ENCODE peak calls at places on chromosomes 5 and 9, in five cellular contexts. V is tibial artery, O is fibroblast of mammary gland, H is left lung, J is Panc1. Y is an unnamed sample.
A peak's percentile ranks its signal among the peaks of the same experiment; 100 is the strongest.

GRCh38 chr5:145450286-145450969 is 384.7 kb downstream of the PRELID2 start:
- DNase-seq in V (no peak), O (no peak), H (no peak), J (no peak), Y (no peak)

GRCh38 chr9:78363221-78363620 is 66.3 kb downstream of the PSAT1 start:
- DNase-seq in V (no peak), O (peak; percentile 71), H (no peak), J (no peak), Y (no peak)

GRCh38 chr5:150665044-150665443 is 4.0 kb downstream of the MYOZ3 start:
- DNase-seq in V (no peak), O (no peak), H (no peak), J (no peak), Y (no peak)

GRCh38 chr5:17228833-17229291 is 11.4 kb downstream of the BASP1 start:
- DNase-seq in V (no peak), O (peak; percentile 63), H (no peak), J (no peak), Y (no peak)

GRCh38 chr5:90297045-90297764 is 112.4 kb downstream of the CETN3 start:
- DNase-seq in V (no peak), O (no peak), H (no peak), J (no peak), Y (no peak)

GRCh38 chr5:165201364-165202143 is 1696.1 kb downstream of the MAT2B start:
- DNase-seq in V (no peak), O (peak; percentile 73), H (no peak), J (no peak), Y (no peak)

GRCh38 chr5:132294728-132295504 is 722 bp downstream of the SLC22A4 start:
- DNase-seq in V (peak; percentile 83), O (peak; percentile 85), H (peak; percentile 93), J (peak; percentile 54), Y (peak; percentile 90)

GRCh38 chr5:123265551-123265950 is 157.7 kb downstream of the CEP120 start:
- DNase-seq in V (no peak), O (peak; percentile 33), H (no peak), J (no peak), Y (no peak)

GRCh38 chr5:99045864-99046263 is 117.1 kb upstream of the CHD1 start:
- DNase-seq in V (no peak), O (no peak), H (no peak), J (no peak), Y (no peak)

GRCh38 chr5:172334196-172334595 is 50.6 kb upstream of the UBTD2 start:
- DNase-seq in V (no peak), O (peak; percentile 30), H (no peak), J (no peak), Y (no peak)

GRCh38 chr5:75712091-75712490 is 5.1 kb downstream of the POC5 start:
- DNase-seq in V (no peak), O (no peak), H (no peak), J (no peak), Y (no peak)

GRCh38 chr5:135739383-135739961 is 95.0 kb upstream of the SLC25A48 start:
- DNase-seq in V (no peak), O (peak; percentile 4), H (no peak), J (no peak), Y (no peak)

GRCh38 chr5:148951612-148952011 is 111.2 kb downstream of the SH3TC2 start:
- DNase-seq in V (no peak), O (no peak), H (no peak), J (no peak), Y (no peak)

GRCh38 chr9:94881023-94881422 is 154.5 kb downstream of the AOPEP start:
- DNase-seq in V (no peak), O (no peak), H (no peak), J (no peak), Y (no peak)

GRCh38 chr5:140025736-140026135 is 17.4 kb downstream of the NRG2 start:
- DNase-seq in V (no peak), O (no peak), H (no peak), J (no peak), Y (no peak)

GRCh38 chr5:125326114-125326513 is 579.7 kb upstream of the ZNF608 start:
- DNase-seq in V (no peak), O (peak; percentile 84), H (no peak), J (no peak), Y (no peak)

GRCh38 chr5:5340206-5340729 is 82.2 kb upstream of the ICE1 start:
- DNase-seq in V (peak; percentile 88), O (peak; percentile 99), H (no peak), J (peak; percentile 24), Y (no peak)

GRCh38 chr9:124716795-124717194 is 54.3 kb downstream of the NR6A1 start:
- DNase-seq in V (no peak), O (peak; percentile 76), H (no peak), J (no peak), Y (no peak)

GRCh38 chr5:9344751-9345240 is 201.1 kb downstream of the SEMA5A start:
- DNase-seq in V (no peak), O (no peak), H (no peak), J (no peak), Y (no peak)

GRCh38 chr5:88388476-88389170 is 120.0 kb upstream of the TMEM161B start:
- DNase-seq in V (no peak), O (no peak), H (no peak), J (no peak), Y (no peak)

GRCh38 chr5:93078082-93079038 is 502.7 kb downstream of the NR2F1-AS1 start:
- DNase-seq in V (peak; percentile 67), O (peak; percentile 91), H (no peak), J (peak; percentile 97), Y (no peak)

GRCh38 chr5:143850050-143850713 is 38.2 kb downstream of the HMHB1 start:
- DNase-seq in V (no peak), O (peak; percentile 16), H (no peak), J (no peak), Y (no peak)

GRCh38 chr5:38330207-38330606 is 71.8 kb downstream of the EGFLAM start:
- DNase-seq in V (no peak), O (peak; percentile 3), H (no peak), J (no peak), Y (no peak)

GRCh38 chr9:131113655-131114563 is 11.5 kb upstream of the NUP214 start:
- DNase-seq in V (peak; percentile 54), O (no peak), H (no peak), J (no peak), Y (no peak)

GRCh38 chr5:179836225-179837019 is 15.7 kb downstream of the SQSTM1 start:
- DNase-seq in V (no peak), O (peak; percentile 56), H (peak; percentile 61), J (no peak), Y (no peak)

GRCh38 chr5:2725957-2726356 is 25.5 kb downstream of the IRX2 start:
- DNase-seq in V (no peak), O (no peak), H (no peak), J (no peak), Y (no peak)

GRCh38 chr9:93133641-93134017 is 422 bp downstream of the NINJ1 start:
- DNase-seq in V (peak; percentile 93), O (peak; percentile 81), H (peak; percentile 91), J (no peak), Y (peak; percentile 85)

GRCh38 chr9:119533509-119533908 is 164.3 kb upstream of the BRINP1 start:
- DNase-seq in V (no peak), O (no peak), H (no peak), J (no peak), Y (no peak)

GRCh38 chr5:135308752-135309151 is 90.3 kb downstream of the MACROH2A1 start:
- DNase-seq in V (no peak), O (peak; percentile 67), H (no peak), J (no peak), Y (no peak)

GRCh38 chr9:4549751-4550295 is 59.6 kb downstream of the SLC1A1 start:
- DNase-seq in V (no peak), O (peak; percentile 8), H (no peak), J (no peak), Y (no peak)

GRCh38 chr5:79955496-79956172 is 35.4 kb downstream of the MTX3 start:
- DNase-seq in V (no peak), O (no peak), H (no peak), J (no peak), Y (no peak)

GRCh38 chr9:82295177-82295576 is 306.6 kb downstream of the SPATA31D1 start:
- DNase-seq in V (no peak), O (no peak), H (no peak), J (no peak), Y (no peak)

GRCh38 chr9:95100071-95100627 is 217.4 kb downstream of the FANCC start:
- DNase-seq in V (no peak), O (peak; percentile 52), H (no peak), J (no peak), Y (no peak)

GRCh38 chr5:73867344-73868335 is 241.6 kb downstream of the ARHGEF28 start:
- DNase-seq in V (no peak), O (peak; percentile 34), H (no peak), J (no peak), Y (peak; percentile 48)

GRCh38 chr9:135796784-135797462 is 94.9 kb downstream of the KCNT1 start:
- DNase-seq in V (no peak), O (no peak), H (peak; percentile 72), J (no peak), Y (no peak)

GRCh38 chr5:72228957-72229356 is 91.1 kb downstream of the MRPS27 start:
- DNase-seq in V (no peak), O (no peak), H (no peak), J (no peak), Y (no peak)

GRCh38 chr9:18396102-18396728 is 77.7 kb upstream of the ADAMTSL1 start:
- DNase-seq in V (no peak), O (peak; percentile 54), H (no peak), J (no peak), Y (no peak)

GRCh38 chr5:163342301-163342700 is 95.1 kb upstream of the CCNG1 start:
- DNase-seq in V (no peak), O (no peak), H (no peak), J (no peak), Y (no peak)

GRCh38 chr9:86948153-86948929 is 1.0 kb upstream of the GAS1 start:
- DNase-seq in V (peak; percentile 89), O (peak; percentile 85), H (peak; percentile 85), J (peak; percentile 28), Y (peak; percentile 75)
- TF ChIP-seq CTCF in V (peak; percentile 90), O (peak; percentile 87), H (peak; percentile 88), J (peak; percentile 79), Y (peak; percentile 89)

GRCh38 chr9:23850242-23851023 is 24.4 kb upstream of the ELAVL2 start:
- DNase-seq in V (no peak), O (no peak), H (peak; percentile 35), J (no peak), Y (no peak)
- H3K4me3 ChIP-seq in V (peak overlapping the region; percentile 54), O (no peak overlapping the region), H (peak overlapping the region; percentile 22), J (no peak overlapping the region), Y (peak overlapping the region; percentile 45)

GRCh38 chr5:142317673-142318261 is 7.1 kb downstream of the SPRY4 start:
- DNase-seq in V (no peak), O (peak; percentile 38), H (no peak), J (no peak), Y (no peak)
- TF ChIP-seq CTCF in V (no peak), O (peak; percentile 34), H (no peak), J (peak; percentile 42), Y (no peak)

GRCh38 chr5:177349762-177350161 is 1.7 kb downstream of the LMAN2 start:
- DNase-seq in V (no peak), O (no peak), H (peak; percentile 28), J (no peak), Y (no peak)

GRCh38 chr5:177350776-177351391 is 584 bp downstream of the LMAN2 start:
- DNase-seq in V (no peak), O (no peak), H (no peak), J (no peak), Y (peak; percentile 44)

GRCh38 chr5:177347699-177348098 is 3.8 kb downstream of the LMAN2 start:
- DNase-seq in V (no peak), O (no peak), H (peak; percentile 5), J (no peak), Y (peak; percentile 4)

GRCh38 chr5:177351392-177352329 is at the start of gene LMAN2:
- DNase-seq in V (peak; percentile 95), O (peak; percentile 96), H (peak; percentile 93), J (peak; percentile 79), Y (peak; percentile 94)

GRCh38 chr5:177349362-177349647 is 2.2 kb downstream of the LMAN2 start:
- DNase-seq in V (no peak), O (no peak), H (no peak), J (no peak), Y (no peak)
- H3K4me3 ChIP-seq in V (no peak overlapping the region), O (no peak overlapping the region), H (peak overlapping the region; percentile 91), J (no peak overlapping the region), Y (no peak overlapping the region)